ENCODE peak calls at places on chromosome 22, in five cellular contexts. P is hepatocyte, N is fibroblast of lung, Q is psoas muscle, B is GM23338. E is an unnamed sample.

GRCh38 chr22:46770726-46771125 is 8.3 kb downstream of the TBC1D22A start:
- DNase-seq in B (no peak), N (no peak), Q (no peak), P (no peak), E (no peak)

GRCh38 chr22:46025225-46025972 is 48.4 kb upstream of the WNT7B start:
- DNase-seq in Q (no peak), N (no peak), B (no peak), P (no peak), E (no peak)

GRCh38 chr22:27677895-27678458 is 123.6 kb downstream of the MN1 start:
- DNase-seq in Q (no peak), B (no peak), N (no peak), P (no peak), E (no peak)

GRCh38 chr22:17121235-17122195 is at the start of gene TMEM121B:
- DNase-seq in B (peak; percentile 98), Q (peak; percentile 74), N (peak; percentile 55), P (peak; percentile 84), E (peak; percentile 89)

GRCh38 chr22:23215294-23216204 is 35.2 kb downstream of the BCR start:
- DNase-seq in B (no peak), Q (no peak), N (no peak), P (no peak), E (no peak)

GRCh38 chr22:43826142-43827093 is 14.3 kb upstream of the EFCAB6 start:
- DNase-seq in P (peak; percentile 75), N (peak; percentile 86), B (no peak), Q (no peak), E (no peak)

GRCh38 chr22:42743501-42743991 is 22.9 kb upstream of the A4GALT start:
- DNase-seq in N (peak; percentile 92), P (peak; percentile 67), Q (peak; percentile 89), B (peak; percentile 48), E (peak; percentile 95)

GRCh38 chr22:45331486-45331885 is 21.8 kb downstream of the FAM118A start:
- DNase-seq in Q (no peak), B (no peak), N (no peak), P (no peak), E (no peak)

GRCh38 chr22:47783433-47784366 is 1021.2 kb downstream of the TBC1D22A start:
- DNase-seq in B (no peak), P (no peak), N (no peak), Q (no peak), E (no peak)

GRCh38 chr22:24532075-24532474 is 22.9 kb downstream of the GUCD1 start:
- DNase-seq in P (peak; percentile 32), N (no peak), Q (no peak), B (no peak), E (no peak)

GRCh38 chr22:44497218-44497903 is 672 bp downstream of the RTL6 start:
- DNase-seq in N (peak; percentile 70), P (peak; percentile 41), B (peak; percentile 37), Q (peak; percentile 43), E (no peak)

GRCh38 chr22:45975266-45976161 is 1.4 kb downstream of the WNT7B start:
- DNase-seq in Q (no peak), N (no peak), P (peak; percentile 67), B (peak; percentile 78), E (no peak)

GRCh38 chr22:24416095-24416494 is 11.3 kb upstream of the ADORA2A start:
- DNase-seq in N (no peak), P (no peak), Q (no peak), B (no peak), E (no peak)

GRCh38 chr22:50262460-50262911 is 1.0 kb upstream of the MAPK12 start:
- DNase-seq in P (no peak), N (no peak), B (no peak), Q (no peak), E (peak; percentile 46)

GRCh38 chr22:46577361-46578249 is 40.2 kb upstream of the CELSR1 start:
- DNase-seq in N (no peak), Q (no peak), P (peak; percentile 33), B (no peak), E (no peak)

GRCh38 chr22:42324991-42325710 is 54.7 kb upstream of the TCF20 start:
- DNase-seq in P (no peak), Q (no peak), B (no peak), N (no peak), E (no peak)

GRCh38 chr22:49574861-49575702 is 252.6 kb downstream of the BRD1 start:
- DNase-seq in B (no peak), Q (no peak), P (no peak), N (no peak), E (no peak)

GRCh38 chr22:49935561-49935960 is 17.1 kb downstream of the CRELD2 start:
- DNase-seq in Q (peak; percentile 62), B (peak; percentile 46), N (peak; percentile 31), P (peak; percentile 46), E (peak; percentile 67)

GRCh38 chr22:17954200-17954859 is 70.0 kb downstream of the MICAL3 start:
- DNase-seq in Q (no peak), P (no peak), N (no peak), B (no peak), E (no peak)

GRCh38 chr22:43848366-43849171 is 13.7 kb downstream of the SULT4A1 start:
- DNase-seq in B (peak; percentile 57), P (peak; percentile 69), N (peak; percentile 71), Q (no peak), E (no peak)

GRCh38 chr22:41446057-41446501 is 522 bp downstream of the TOB2 start:
- DNase-seq in P (peak; percentile 55), B (peak; percentile 29), Q (peak; percentile 34), N (no peak), E (peak; percentile 36)

GRCh38 chr22:28043269-28043668 is 124.2 kb upstream of the PITPNB start:
- DNase-seq in P (no peak), B (no peak), Q (no peak), N (no peak), E (no peak)

GRCh38 chr22:35542972-35543516 is 2.4 kb downstream of the RASD2 start:
- DNase-seq in B (peak; percentile 65), Q (no peak), N (no peak), P (no peak), E (no peak)

GRCh38 chr22:42651134-42651533 is 1.9 kb upstream of the CYB5R3 start:
- DNase-seq in N (no peak), P (no peak), Q (no peak), B (peak; percentile 32), E (no peak)

GRCh38 chr22:44729391-44730012 is 22.9 kb upstream of the ARHGAP8 start:
- DNase-seq in P (peak; percentile 68), N (peak; percentile 70), Q (peak; percentile 60), B (no peak), E (no peak)

GRCh38 chr22:45358127-45358526 is 48.4 kb downstream of the FAM118A start:
- DNase-seq in P (no peak), N (peak; percentile 50), B (no peak), Q (no peak), E (no peak)

GRCh38 chr22:46058591-46059519 is 81.9 kb upstream of the WNT7B start:
- DNase-seq in B (no peak), P (no peak), N (no peak), Q (no peak), E (no peak)

GRCh38 chr22:44580176-44580575 is 82.1 kb upstream of the RTL6 start:
- DNase-seq in Q (no peak), N (no peak), P (no peak), B (no peak), E (no peak)

GRCh38 chr22:17774206-17774927 is at the start of gene BID:
- DNase-seq in N (no peak), Q (peak; percentile 55), P (peak; percentile 63), B (peak; percentile 40), E (peak; percentile 55)

GRCh38 chr22:50207383-50208031 is 6.7 kb downstream of the SELENOO start:
- DNase-seq in Q (no peak), B (no peak), P (no peak), N (no peak), E (no peak)

GRCh38 chr22:47841166-47841565 is 1078.7 kb downstream of the TBC1D22A start:
- DNase-seq in N (no peak), P (no peak), Q (no peak), B (no peak), E (peak; percentile 89)

GRCh38 chr22:25368271-25368670 is 148.8 kb downstream of the CRYBB2 start:
- DNase-seq in B (no peak), N (peak; percentile 73), Q (no peak), P (peak; percentile 28), E (peak; percentile 31)

GRCh38 chr22:50578776-50579310 is 616 bp upstream of the CPT1B start:
- DNase-seq in P (no peak), N (no peak), B (no peak), Q (no peak), E (no peak)

GRCh38 chr22:42282943-42283287 is 12.5 kb upstream of the TCF20 start:
- DNase-seq in Q (no peak), N (no peak), P (no peak), B (no peak), E (no peak)

GRCh38 chr22:23058063-23058462 is 12.3 kb upstream of the GNAZ start:
- DNase-seq in B (peak; percentile 9), P (peak; percentile 1), N (no peak), Q (no peak), E (no peak)

GRCh38 chr22:29668681-29669080 is 51.1 kb upstream of the CABP7 start:
- DNase-seq in N (no peak), B (no peak), Q (no peak), P (no peak), E (no peak)

GRCh38 chr22:29679316-29679715 is 40.5 kb upstream of the CABP7 start:
- DNase-seq in P (no peak), B (no peak), N (no peak), Q (no peak), E (no peak)

GRCh38 chr22:29674121-29674520 is 45.7 kb upstream of the CABP7 start:
- DNase-seq in P (no peak), N (no peak), Q (no peak), B (no peak), E (no peak)

GRCh38 chr22:29670615-29671014 is 49.2 kb upstream of the CABP7 start:
- DNase-seq in B (no peak), Q (no peak), N (no peak), P (no peak), E (no peak)

GRCh38 chr22:29673361-29673760 is 46.4 kb upstream of the CABP7 start:
- DNase-seq in P (no peak), B (no peak), N (no peak), Q (no peak), E (no peak)
- H3K36me3 ChIP-seq in P (no peaks in the 10 kb centered on the region), B (peaks cover 12% of the 10 kb centered on the region), N (peaks cover 28% of the 10 kb centered on the region), Q (peaks cover 93% of the 10 kb centered on the region), E (peaks cover 18% of the 10 kb centered on the region)

GRCh38 chr22:20572132-20572802 is 64.9 kb downstream of the MED15 start:
- DNase-seq in P (no peak), Q (no peak), N (no peak), B (no peak), E (no peak)
- H3K27me3 ChIP-seq in P (no peaks in the 10 kb centered on the region), Q (no peaks in the 10 kb centered on the region), N (no peaks in the 10 kb centered on the region), B (no peaks in the 10 kb centered on the region), E (no peaks in the 10 kb centered on the region)

DNA sequence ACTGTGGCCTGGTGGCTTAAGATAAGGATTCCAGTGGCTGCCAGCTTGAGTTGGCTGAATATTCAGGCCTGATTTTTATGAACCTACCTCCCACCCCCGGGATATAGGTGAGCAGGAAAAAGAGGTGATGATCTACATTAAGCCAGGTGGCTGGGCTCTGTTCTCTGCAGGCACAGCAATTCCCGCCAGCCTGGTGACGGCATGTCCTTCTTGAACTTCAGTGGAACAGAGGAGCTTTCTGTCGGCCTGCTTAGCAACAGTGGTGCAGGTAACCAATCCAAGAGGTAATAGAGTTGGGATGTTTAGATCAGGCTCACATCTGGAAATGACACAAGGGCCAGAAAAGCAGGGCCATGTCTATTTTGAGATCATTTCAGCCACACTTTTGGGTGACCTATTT is 68.7 kb downstream of the DEPDC5 start:
- DNase-seq in B (no peak), N (no peak), P (no peak), Q (no peak), E (no peak)
- H3K36me3 ChIP-seq in B (peaks cover 22% of the 10 kb centered on the region), N (peaks cover 9% of the 10 kb centered on the region), P (no peaks in the 10 kb centered on the region), Q (peaks cover 92% of the 10 kb centered on the region), E (peaks cover 23% of the 10 kb centered on the region)

GRCh38 chr22:39244073-39244495 is 698 bp downstream of the PDGFB start:
- DNase-seq in P (no peak), Q (no peak), B (no peak), N (no peak), E (no peak)
- H3K27me3 ChIP-seq in P (peaks cover 14% of the 10 kb centered on the region), Q (no peaks in the 10 kb centered on the region), B (peaks cover 80% of the 10 kb centered on the region), N (peaks cover 52% of the 10 kb centered on the region), E (peaks cover 45% of the 10 kb centered on the region)